ENCODE peak calls at places on chromosomes 11 and 22, in six cellular contexts. One of them, this sample, is unnamed. For H3K4me1, the result is how much of the 10 kb centered on the place peaks cover.

GRCh38 chr11:9039194-9039593 is 35.4 kb upstream of the NRIP3 start:
- DNase-seq in colonic mucosa: no peak
- DNase-seq in pancreas: no peak
- DNase-seq in stomach: no peak
- DNase-seq in astrocyte: peak
- DNase-seq in spleen: no peak
- DNase-seq in this sample: peak

GRCh38 chr11:97237151-97237550 is 847.3 kb downstream of the JRKL start:
- DNase-seq in astrocyte: no peak
- DNase-seq in colonic mucosa: no peak
- DNase-seq in stomach: no peak
- DNase-seq in pancreas: no peak
- DNase-seq in spleen: no peak
- DNase-seq in this sample: no peak

GRCh38 chr22:48783821-48784266 is 1043.8 kb downstream of the BRD1 start:
- DNase-seq in stomach: no peak
- DNase-seq in pancreas: no peak
- DNase-seq in spleen: no peak
- DNase-seq in astrocyte: no peak
- DNase-seq in colonic mucosa: no peak
- DNase-seq in this sample: no peak

GRCh38 chr22:33076368-33076767 is 18.2 kb upstream of the SYN3 start:
- DNase-seq in stomach: no peak
- DNase-seq in pancreas: no peak
- DNase-seq in astrocyte: peak
- DNase-seq in colonic mucosa: no peak
- DNase-seq in spleen: no peak
- DNase-seq in this sample: no peak

GRCh38 chr11:46099973-46100335 is 21.3 kb downstream of the PHF21A start:
- DNase-seq in stomach: no peak
- DNase-seq in spleen: no peak
- DNase-seq in astrocyte: peak
- DNase-seq in pancreas: no peak
- DNase-seq in colonic mucosa: no peak
- DNase-seq in this sample: no peak

GRCh38 chr11:123586568-123586967 is 67.9 kb downstream of the SCN3B start:
- DNase-seq in colonic mucosa: no peak
- DNase-seq in astrocyte: no peak
- DNase-seq in stomach: no peak
- DNase-seq in spleen: no peak
- DNase-seq in pancreas: no peak
- DNase-seq in this sample: no peak

GRCh38 chr22:20523118-20523983 is 15.9 kb downstream of the MED15 start:
- DNase-seq in spleen: no peak
- DNase-seq in colonic mucosa: no peak
- DNase-seq in pancreas: no peak
- DNase-seq in astrocyte: peak
- DNase-seq in stomach: no peak
- DNase-seq in this sample: no peak

GRCh38 chr22:49765091-49765771 is 62.4 kb downstream of the BRD1 start:
- DNase-seq in spleen: peak
- DNase-seq in colonic mucosa: peak
- DNase-seq in stomach: peak
- DNase-seq in astrocyte: no peak
- DNase-seq in pancreas: no peak
- DNase-seq in this sample: no peak

GRCh38 chr11:9943346-9944110 is 279.7 kb downstream of the SWAP70 start:
- DNase-seq in colonic mucosa: no peak
- DNase-seq in astrocyte: peak
- DNase-seq in pancreas: no peak
- DNase-seq in stomach: no peak
- DNase-seq in spleen: no peak
- DNase-seq in this sample: peak

GRCh38 chr11:13834463-13834862 is 128.1 kb upstream of the SPON1 start:
- DNase-seq in stomach: no peak
- DNase-seq in colonic mucosa: no peak
- DNase-seq in astrocyte: no peak
- DNase-seq in spleen: no peak
- DNase-seq in pancreas: no peak
- DNase-seq in this sample: no peak

GRCh38 chr11:6200975-6201374 is 2.0 kb downstream of the OR52W1 start:
- DNase-seq in astrocyte: peak
- DNase-seq in colonic mucosa: no peak
- DNase-seq in spleen: peak
- DNase-seq in pancreas: no peak
- DNase-seq in stomach: peak
- DNase-seq in this sample: no peak

GRCh38 chr11:124183045-124183444 is at the start of gene OR10D3:
- DNase-seq in pancreas: no peak
- DNase-seq in stomach: no peak
- DNase-seq in astrocyte: no peak
- DNase-seq in spleen: no peak
- DNase-seq in colonic mucosa: no peak
- DNase-seq in this sample: no peak

GRCh38 chr11:17013548-17014320 is 480 bp downstream of the PLEKHA7 start:
- DNase-seq in astrocyte: no peak
- DNase-seq in pancreas: peak
- DNase-seq in colonic mucosa: peak
- DNase-seq in stomach: peak
- DNase-seq in spleen: peak
- DNase-seq in this sample: no peak

GRCh38 chr22:24088796-24089195 is 77.7 kb downstream of the CABIN1 start:
- DNase-seq in colonic mucosa: no peak
- DNase-seq in stomach: no peak
- DNase-seq in spleen: peak
- DNase-seq in astrocyte: peak
- DNase-seq in pancreas: no peak
- DNase-seq in this sample: no peak

GRCh38 chr11:707817-708420 is 1.9 kb downstream of the EPS8L2 start:
- DNase-seq in stomach: peak
- DNase-seq in astrocyte: no peak
- DNase-seq in pancreas: peak
- DNase-seq in colonic mucosa: peak
- DNase-seq in spleen: no peak
- DNase-seq in this sample: no peak

GRCh38 chr22:42780070-42780540 is 59.4 kb upstream of the A4GALT start:
- DNase-seq in stomach: peak
- DNase-seq in pancreas: no peak
- DNase-seq in colonic mucosa: peak
- DNase-seq in spleen: no peak
- DNase-seq in astrocyte: peak
- DNase-seq in this sample: peak

GRCh38 chr11:68798221-68798813 is 43.4 kb downstream of the CPT1A start:
- DNase-seq in astrocyte: no peak
- DNase-seq in colonic mucosa: peak
- DNase-seq in stomach: no peak
- DNase-seq in pancreas: no peak
- DNase-seq in spleen: peak
- DNase-seq in this sample: no peak

GRCh38 chr22:50305658-50306566 is 1.5 kb downstream of the PLXNB2 start:
- DNase-seq in spleen: no peak
- DNase-seq in stomach: peak
- DNase-seq in pancreas: peak
- DNase-seq in colonic mucosa: peak
- DNase-seq in astrocyte: peak
- DNase-seq in this sample: peak

GRCh38 chr22:47631571-47632102 is 869.2 kb downstream of the TBC1D22A start:
- DNase-seq in spleen: no peak
- DNase-seq in colonic mucosa: no peak
- DNase-seq in pancreas: no peak
- DNase-seq in astrocyte: no peak
- DNase-seq in stomach: peak
- DNase-seq in this sample: peak

GRCh38 chr11:107018274-107018901 is at the start of gene GUCY1A2:
- DNase-seq in astrocyte: peak
- DNase-seq in pancreas: peak
- DNase-seq in spleen: peak
- DNase-seq in stomach: no peak
- DNase-seq in colonic mucosa: no peak
- DNase-seq in this sample: no peak

GRCh38 chr11:7593476-7593875 is 79.7 kb downstream of the PPFIBP2 start:
- DNase-seq in colonic mucosa: no peak
- DNase-seq in pancreas: no peak
- DNase-seq in stomach: no peak
- DNase-seq in astrocyte: no peak
- DNase-seq in spleen: no peak
- DNase-seq in this sample: no peak

GRCh38 chr11:75896843-75897419 is 81.9 kb downstream of the UVRAG start:
- DNase-seq in colonic mucosa: no peak
- DNase-seq in stomach: no peak
- DNase-seq in spleen: no peak
- DNase-seq in astrocyte: peak
- DNase-seq in pancreas: no peak
- DNase-seq in this sample: no peak

GRCh38 chr11:75888391-75888790 is 73.4 kb downstream of the UVRAG start:
- DNase-seq in stomach: no peak
- DNase-seq in pancreas: no peak
- DNase-seq in astrocyte: no peak
- DNase-seq in colonic mucosa: no peak
- DNase-seq in spleen: no peak
- DNase-seq in this sample: no peak

GRCh38 chr11:75894036-75894585 is 79.1 kb downstream of the UVRAG start:
- DNase-seq in stomach: no peak
- DNase-seq in astrocyte: no peak
- DNase-seq in colonic mucosa: no peak
- DNase-seq in pancreas: no peak
- DNase-seq in spleen: no peak
- DNase-seq in this sample: no peak

GRCh38 chr11:75891947-75892739 is 77.1 kb downstream of the UVRAG start:
- DNase-seq in stomach: no peak
- DNase-seq in colonic mucosa: no peak
- DNase-seq in spleen: no peak
- DNase-seq in pancreas: no peak
- DNase-seq in astrocyte: no peak
- DNase-seq in this sample: no peak

GRCh38 chr11:75893202-75893601 is 78.2 kb downstream of the UVRAG start:
- DNase-seq in astrocyte: no peak
- DNase-seq in spleen: no peak
- DNase-seq in colonic mucosa: no peak
- DNase-seq in pancreas: no peak
- DNase-seq in stomach: no peak
- DNase-seq in this sample: no peak
- H3K4me1 ChIP-seq in astrocyte: under half
- H3K4me1 ChIP-seq in spleen: under half
- H3K4me1 ChIP-seq in colonic mucosa: under half
- H3K4me1 ChIP-seq in pancreas: under half
- H3K4me1 ChIP-seq in stomach: under half
- H3K4me1 ChIP-seq in this sample: under half

GRCh38 chr22:19291218-19291579 is 320 bp downstream of the CLTCL1 start:
- DNase-seq in spleen: no peak
- DNase-seq in colonic mucosa: peak
- DNase-seq in astrocyte: no peak
- DNase-seq in stomach: peak
- DNase-seq in pancreas: no peak
- DNase-seq in this sample: no peak
- H3K27ac ChIP-seq in spleen: peak
- H3K27ac ChIP-seq in colonic mucosa: no peak
- H3K27ac ChIP-seq in astrocyte: peak
- H3K27ac ChIP-seq in stomach: peak
- H3K27ac ChIP-seq in pancreas: no peak
- H3K27ac ChIP-seq in this sample: peak

DNA sequence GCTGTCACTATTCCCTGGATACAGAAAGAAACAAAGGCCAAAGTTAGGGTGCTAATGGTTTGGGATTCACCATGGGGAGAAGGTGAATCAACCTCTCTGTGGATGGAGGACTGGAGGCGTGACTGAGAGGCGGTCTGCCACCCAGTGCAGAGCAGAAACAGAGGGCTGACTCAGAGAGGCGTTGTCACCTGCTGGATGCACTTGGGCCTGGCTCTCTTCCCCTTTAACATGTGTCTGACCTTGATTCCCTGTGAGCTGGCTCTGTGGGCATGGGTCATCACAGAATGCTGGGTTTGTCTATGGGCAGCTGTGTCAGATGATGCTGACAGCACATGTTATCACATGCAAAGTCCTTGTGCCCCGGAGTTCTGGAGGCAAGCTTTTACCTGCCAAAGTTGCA is 75.9 kb downstream of the LDLRAD3 start:
- DNase-seq in spleen: no peak
- DNase-seq in pancreas: no peak
- DNase-seq in colonic mucosa: no peak
- DNase-seq in astrocyte: no peak
- DNase-seq in stomach: no peak
- DNase-seq in this sample: peak
- TF ChIP-seq CTCF in spleen: no peak
- TF ChIP-seq CTCF in pancreas: no peak
- TF ChIP-seq CTCF in colonic mucosa: no peak
- TF ChIP-seq CTCF in astrocyte: no peak
- TF ChIP-seq CTCF in stomach: no peak
- TF ChIP-seq CTCF in this sample: no peak

GRCh38 chr22:35781898-35782297 is 64.2 kb downstream of the APOL5 start:
- DNase-seq in spleen: no peak
- DNase-seq in stomach: no peak
- DNase-seq in astrocyte: no peak
- DNase-seq in colonic mucosa: no peak
- DNase-seq in pancreas: no peak
- DNase-seq in this sample: no peak
- H3K4me1 ChIP-seq in spleen: under half
- H3K4me1 ChIP-seq in stomach: half or more
- H3K4me1 ChIP-seq in astrocyte: half or more
- H3K4me1 ChIP-seq in colonic mucosa: under half
- H3K4me1 ChIP-seq in pancreas: under half
- H3K4me1 ChIP-seq in this sample: under half

GRCh38 chr22:41557401-41558240 is 3.2 kb upstream of the CSDC2 start:
- DNase-seq in colonic mucosa: peak
- DNase-seq in pancreas: peak
- DNase-seq in astrocyte: peak
- DNase-seq in spleen: no peak
- DNase-seq in stomach: peak
- DNase-seq in this sample: no peak
- H3K27ac ChIP-seq in colonic mucosa: peak
- H3K27ac ChIP-seq in pancreas: peak
- H3K27ac ChIP-seq in astrocyte: peak
- H3K27ac ChIP-seq in spleen: no peak
- H3K27ac ChIP-seq in stomach: peak
- H3K27ac ChIP-seq in this sample: no peak

GRCh38 chr11:126267650-126268049 is 1.0 kb downstream of the SRPRA start:
- DNase-seq in pancreas: peak
- DNase-seq in astrocyte: no peak
- DNase-seq in stomach: peak
- DNase-seq in colonic mucosa: no peak
- DNase-seq in spleen: no peak
- DNase-seq in this sample: no peak

GRCh38 chr11:126262216-126262615 is 6.5 kb downstream of the SRPRA start:
- DNase-seq in colonic mucosa: no peak
- DNase-seq in stomach: no peak
- DNase-seq in astrocyte: no peak
- DNase-seq in spleen: no peak
- DNase-seq in pancreas: no peak
- DNase-seq in this sample: no peak

GRCh38 chr11:126265801-126266200 is 2.9 kb downstream of the SRPRA start:
- DNase-seq in colonic mucosa: no peak
- DNase-seq in spleen: no peak
- DNase-seq in stomach: no peak
- DNase-seq in pancreas: no peak
- DNase-seq in astrocyte: no peak
- DNase-seq in this sample: no peak

GRCh38 chr11:126268361-126268707 is 361 bp downstream of the SRPRA start:
- DNase-seq in stomach: no peak
- DNase-seq in astrocyte: no peak
- DNase-seq in spleen: no peak
- DNase-seq in pancreas: peak
- DNase-seq in colonic mucosa: no peak
- DNase-seq in this sample: no peak

GRCh38 chr11:126263489-126263888 is 5.2 kb downstream of the SRPRA start:
- DNase-seq in spleen: no peak
- DNase-seq in colonic mucosa: no peak
- DNase-seq in astrocyte: no peak
- DNase-seq in pancreas: no peak
- DNase-seq in stomach: no peak
- DNase-seq in this sample: no peak
- TF ChIP-seq CTCF in spleen: no peak
- TF ChIP-seq CTCF in colonic mucosa: no peak
- TF ChIP-seq CTCF in astrocyte: no peak
- TF ChIP-seq CTCF in pancreas: no peak
- TF ChIP-seq CTCF in stomach: no peak
- TF ChIP-seq CTCF in this sample: no peak